ENCODE peak calls at places on chromosomes 5 and 9, in eight cellular contexts. One of them, this sample, is unnamed.

GRCh38 chr9:35935755-35936509 is 22.0 kb downstream of the OR2S2 start:
- DNase-seq in breast epithelium: no peak
- DNase-seq in stomach: no peak
- DNase-seq in endothelial cell of umbilical vein: no peak
- DNase-seq in transverse colon: no peak
- DNase-seq in Panc1: no peak
- DNase-seq in esophagus muscularis mucosa: no peak
- DNase-seq in sigmoid colon: no peak
- DNase-seq in this sample: no peak

GRCh38 chr5:9440517-9440916 is 105.4 kb downstream of the SEMA5A start:
- DNase-seq in breast epithelium: no peak
- DNase-seq in stomach: no peak
- DNase-seq in endothelial cell of umbilical vein: no peak
- DNase-seq in transverse colon: no peak
- DNase-seq in Panc1: no peak
- DNase-seq in esophagus muscularis mucosa: no peak
- DNase-seq in sigmoid colon: no peak
- DNase-seq in this sample: no peak

GRCh38 chr5:761206-761771 is 23.2 kb downstream of the ZDHHC11B start:
- DNase-seq in breast epithelium: no peak
- DNase-seq in stomach: peak; percentile 23
- DNase-seq in endothelial cell of umbilical vein: no peak
- DNase-seq in transverse colon: no peak
- DNase-seq in Panc1: no peak
- DNase-seq in esophagus muscularis mucosa: no peak
- DNase-seq in sigmoid colon: peak; percentile 62
- DNase-seq in this sample: no peak

GRCh38 chr9:71254592-71255277 is 133.3 kb upstream of the TRPM3 start:
- DNase-seq in breast epithelium: no peak
- DNase-seq in stomach: no peak
- DNase-seq in endothelial cell of umbilical vein: no peak
- DNase-seq in transverse colon: no peak
- DNase-seq in Panc1: no peak
- DNase-seq in esophagus muscularis mucosa: no peak
- DNase-seq in sigmoid colon: no peak
- DNase-seq in this sample: no peak

GRCh38 chr5:57724836-57725235 is 242.2 kb upstream of the ACTBL2 start:
- DNase-seq in breast epithelium: no peak
- DNase-seq in stomach: no peak
- DNase-seq in endothelial cell of umbilical vein: no peak
- DNase-seq in transverse colon: no peak
- DNase-seq in Panc1: no peak
- DNase-seq in esophagus muscularis mucosa: no peak
- DNase-seq in sigmoid colon: no peak
- DNase-seq in this sample: no peak

GRCh38 chr9:117645245-117645636 is 59.0 kb upstream of the TLR4 start:
- DNase-seq in breast epithelium: no peak
- DNase-seq in stomach: no peak
- DNase-seq in endothelial cell of umbilical vein: no peak
- DNase-seq in transverse colon: no peak
- DNase-seq in Panc1: no peak
- DNase-seq in esophagus muscularis mucosa: no peak
- DNase-seq in sigmoid colon: no peak
- DNase-seq in this sample: no peak

GRCh38 chr5:78116167-78116566 is 178.3 kb downstream of the AP3B1 start:
- DNase-seq in breast epithelium: no peak
- DNase-seq in stomach: no peak
- DNase-seq in endothelial cell of umbilical vein: no peak
- DNase-seq in transverse colon: no peak
- DNase-seq in Panc1: no peak
- DNase-seq in esophagus muscularis mucosa: no peak
- DNase-seq in sigmoid colon: no peak
- DNase-seq in this sample: no peak

GRCh38 chr5:122492675-122493074 is 180.6 kb downstream of the SNCAIP start:
- DNase-seq in breast epithelium: no peak
- DNase-seq in stomach: no peak
- DNase-seq in endothelial cell of umbilical vein: no peak
- DNase-seq in transverse colon: no peak
- DNase-seq in Panc1: no peak
- DNase-seq in esophagus muscularis mucosa: no peak
- DNase-seq in sigmoid colon: no peak
- DNase-seq in this sample: peak; percentile 24

GRCh38 chr5:60483046-60483445 is 216.9 kb downstream of the DEPDC1B start:
- DNase-seq in breast epithelium: no peak
- DNase-seq in stomach: no peak
- DNase-seq in endothelial cell of umbilical vein: no peak
- DNase-seq in transverse colon: no peak
- DNase-seq in Panc1: no peak
- DNase-seq in esophagus muscularis mucosa: no peak
- DNase-seq in sigmoid colon: no peak
- DNase-seq in this sample: no peak

GRCh38 chr9:78462616-78463015 is 165.7 kb downstream of the PSAT1 start:
- DNase-seq in breast epithelium: no peak
- DNase-seq in stomach: no peak
- DNase-seq in endothelial cell of umbilical vein: no peak
- DNase-seq in transverse colon: no peak
- DNase-seq in Panc1: no peak
- DNase-seq in esophagus muscularis mucosa: no peak
- DNase-seq in sigmoid colon: no peak
- DNase-seq in this sample: no peak

GRCh38 chr5:97844797-97845196 is 661.8 kb upstream of the RIOK2 start:
- DNase-seq in breast epithelium: no peak
- DNase-seq in stomach: no peak
- DNase-seq in endothelial cell of umbilical vein: no peak
- DNase-seq in transverse colon: no peak
- DNase-seq in Panc1: no peak
- DNase-seq in esophagus muscularis mucosa: no peak
- DNase-seq in sigmoid colon: no peak
- DNase-seq in this sample: no peak

GRCh38 chr5:102668220-102668930 is 86.7 kb upstream of the PAM start:
- DNase-seq in breast epithelium: no peak
- DNase-seq in stomach: no peak
- DNase-seq in endothelial cell of umbilical vein: no peak
- DNase-seq in transverse colon: no peak
- DNase-seq in Panc1: no peak
- DNase-seq in esophagus muscularis mucosa: no peak
- DNase-seq in sigmoid colon: no peak
- DNase-seq in this sample: no peak

GRCh38 chr5:154237946-154238345 is 47.4 kb downstream of the GALNT10 start:
- DNase-seq in breast epithelium: no peak
- DNase-seq in stomach: no peak
- DNase-seq in endothelial cell of umbilical vein: peak; percentile 21
- DNase-seq in transverse colon: no peak
- DNase-seq in Panc1: no peak
- DNase-seq in esophagus muscularis mucosa: peak; percentile 57
- DNase-seq in sigmoid colon: no peak
- DNase-seq in this sample: no peak

GRCh38 chr9:113921366-113921765 is 45.3 kb downstream of the ZNF618 start:
- DNase-seq in breast epithelium: no peak
- DNase-seq in stomach: no peak
- DNase-seq in endothelial cell of umbilical vein: no peak
- DNase-seq in transverse colon: no peak
- DNase-seq in Panc1: no peak
- DNase-seq in esophagus muscularis mucosa: no peak
- DNase-seq in sigmoid colon: no peak
- DNase-seq in this sample: no peak

GRCh38 chr5:148382961-148383360 is 797 bp upstream of the FBXO38 start:
- DNase-seq in breast epithelium: no peak
- DNase-seq in stomach: no peak
- DNase-seq in endothelial cell of umbilical vein: peak; percentile 60
- DNase-seq in transverse colon: no peak
- DNase-seq in Panc1: no peak
- DNase-seq in esophagus muscularis mucosa: no peak
- DNase-seq in sigmoid colon: no peak
- DNase-seq in this sample: no peak

GRCh38 chr9:38172601-38173000 is 103.6 kb upstream of the SHB start:
- DNase-seq in breast epithelium: no peak
- DNase-seq in stomach: no peak
- DNase-seq in endothelial cell of umbilical vein: no peak
- DNase-seq in transverse colon: no peak
- DNase-seq in Panc1: no peak
- DNase-seq in esophagus muscularis mucosa: no peak
- DNase-seq in sigmoid colon: no peak
- DNase-seq in this sample: no peak

GRCh38 chr5:14142856-14143508 is at the start of gene TRIO:
- DNase-seq in breast epithelium: peak; percentile 88
- DNase-seq in stomach: peak; percentile 89
- DNase-seq in endothelial cell of umbilical vein: peak; percentile 94
- DNase-seq in transverse colon: peak; percentile 93
- DNase-seq in Panc1: no peak
- DNase-seq in esophagus muscularis mucosa: peak; percentile 98
- DNase-seq in sigmoid colon: peak; percentile 96
- DNase-seq in this sample: peak; percentile 77

GRCh38 chr5:14145356-14146334 is 2.5 kb downstream of the TRIO start:
- DNase-seq in breast epithelium: no peak
- DNase-seq in stomach: no peak
- DNase-seq in endothelial cell of umbilical vein: no peak
- DNase-seq in transverse colon: no peak
- DNase-seq in Panc1: no peak
- DNase-seq in esophagus muscularis mucosa: no peak
- DNase-seq in sigmoid colon: no peak
- DNase-seq in this sample: no peak

GRCh38 chr5:14143509-14143842 is 334 bp downstream of the TRIO start:
- DNase-seq in breast epithelium: no peak
- DNase-seq in stomach: no peak
- DNase-seq in endothelial cell of umbilical vein: no peak
- DNase-seq in transverse colon: no peak
- DNase-seq in Panc1: no peak
- DNase-seq in esophagus muscularis mucosa: no peak
- DNase-seq in sigmoid colon: no peak
- DNase-seq in this sample: no peak

GRCh38 chr5:14143843-14144585 is 872 bp downstream of the TRIO start:
- DNase-seq in breast epithelium: no peak
- DNase-seq in stomach: peak; percentile 43
- DNase-seq in endothelial cell of umbilical vein: no peak
- DNase-seq in transverse colon: peak; percentile 51
- DNase-seq in Panc1: no peak
- DNase-seq in esophagus muscularis mucosa: no peak
- DNase-seq in sigmoid colon: peak; percentile 78
- DNase-seq in this sample: no peak

GRCh38 chr5:14144586-14145355 is 1.6 kb downstream of the TRIO start:
- DNase-seq in breast epithelium: peak; percentile 64
- DNase-seq in stomach: peak; percentile 54
- DNase-seq in endothelial cell of umbilical vein: peak; percentile 73
- DNase-seq in transverse colon: peak; percentile 72
- DNase-seq in Panc1: no peak
- DNase-seq in esophagus muscularis mucosa: peak; percentile 93
- DNase-seq in sigmoid colon: peak; percentile 84
- DNase-seq in this sample: peak; percentile 52
- TF ChIP-seq POLR2AphosphoS5 in breast epithelium: peak; percentile 59
- TF ChIP-seq POLR2AphosphoS5 in stomach: peak; percentile 37
- TF ChIP-seq POLR2AphosphoS5 in endothelial cell of umbilical vein: peak; percentile 12
- TF ChIP-seq POLR2AphosphoS5 in transverse colon: peak; percentile 64
- TF ChIP-seq POLR2AphosphoS5 in Panc1: peak; percentile 86
- TF ChIP-seq POLR2AphosphoS5 in esophagus muscularis mucosa: peak; percentile 62
- TF ChIP-seq POLR2AphosphoS5 in sigmoid colon: peak; percentile 65
- TF ChIP-seq POLR2AphosphoS5 in this sample: peak; percentile 47

DNA sequence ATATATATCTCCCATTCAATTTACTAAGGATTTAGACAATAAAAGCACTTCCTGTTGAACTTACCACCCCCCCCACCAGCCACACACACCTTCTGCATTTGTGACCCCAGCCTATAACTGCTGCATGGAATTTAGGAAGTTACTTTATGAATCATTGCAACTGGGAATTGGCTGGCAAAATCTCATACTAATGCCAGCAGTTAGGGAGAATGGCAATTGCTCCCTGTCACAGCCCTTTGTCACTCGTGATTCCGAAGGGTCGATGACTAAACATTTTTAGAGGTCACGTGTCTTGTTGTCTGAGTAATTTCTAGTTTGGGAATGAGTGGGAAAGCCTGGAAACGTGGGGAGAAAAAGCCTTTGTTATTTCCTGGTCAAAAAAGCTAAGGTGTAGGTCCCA is 46.6 kb upstream of the PCA3 start:
- DNase-seq in breast epithelium: no peak
- DNase-seq in stomach: no peak
- DNase-seq in endothelial cell of umbilical vein: peak; percentile 77
- DNase-seq in transverse colon: no peak
- DNase-seq in Panc1: no peak
- DNase-seq in esophagus muscularis mucosa: no peak
- DNase-seq in sigmoid colon: no peak
- DNase-seq in this sample: no peak
- TF ChIP-seq POLR2AphosphoS5 in breast epithelium: no peak
- TF ChIP-seq POLR2AphosphoS5 in stomach: no peak
- TF ChIP-seq POLR2AphosphoS5 in endothelial cell of umbilical vein: no peak
- TF ChIP-seq POLR2AphosphoS5 in transverse colon: no peak
- TF ChIP-seq POLR2AphosphoS5 in Panc1: no peak
- TF ChIP-seq POLR2AphosphoS5 in esophagus muscularis mucosa: no peak
- TF ChIP-seq POLR2AphosphoS5 in sigmoid colon: no peak
- TF ChIP-seq POLR2AphosphoS5 in this sample: no peak

DNA sequence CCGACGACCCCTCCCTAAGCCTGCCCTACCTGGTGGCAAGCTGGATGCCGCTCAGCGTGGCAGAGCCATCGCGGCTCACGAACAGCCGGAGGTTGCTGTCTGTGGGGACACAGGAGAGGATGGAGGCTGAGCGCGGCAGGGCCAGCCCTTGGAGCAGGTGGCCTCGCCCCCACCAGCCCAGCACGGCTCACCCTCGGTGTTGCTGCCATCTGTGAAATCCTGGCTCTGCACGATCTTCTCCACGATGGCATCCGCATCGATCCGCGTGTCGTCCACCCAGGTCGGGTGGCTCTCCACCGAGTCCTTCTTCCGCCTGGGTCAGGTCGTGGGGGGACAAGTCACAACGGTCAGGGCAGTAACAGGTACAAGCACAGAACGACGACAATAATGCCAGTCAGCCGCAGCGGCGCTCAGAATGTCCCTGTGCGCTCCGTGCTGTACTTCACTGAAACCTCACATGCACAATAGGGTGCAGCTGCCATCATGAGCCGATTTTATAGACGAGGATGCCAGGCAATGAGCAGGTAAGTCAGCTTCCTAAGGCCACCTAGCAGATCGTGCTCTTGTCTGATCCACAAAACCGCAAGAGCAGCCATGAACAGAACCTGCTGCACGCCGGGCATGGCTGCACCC is 7.0 kb upstream of the DPM2 start:
- DNase-seq in breast epithelium: no peak
- DNase-seq in stomach: no peak
- DNase-seq in endothelial cell of umbilical vein: no peak
- DNase-seq in transverse colon: no peak
- DNase-seq in Panc1: no peak
- DNase-seq in esophagus muscularis mucosa: no peak
- DNase-seq in sigmoid colon: no peak
- DNase-seq in this sample: no peak
- TF ChIP-seq POLR2AphosphoS5 in breast epithelium: no peak
- TF ChIP-seq POLR2AphosphoS5 in stomach: no peak
- TF ChIP-seq POLR2AphosphoS5 in endothelial cell of umbilical vein: no peak
- TF ChIP-seq POLR2AphosphoS5 in transverse colon: no peak
- TF ChIP-seq POLR2AphosphoS5 in Panc1: no peak
- TF ChIP-seq POLR2AphosphoS5 in esophagus muscularis mucosa: no peak
- TF ChIP-seq POLR2AphosphoS5 in sigmoid colon: no peak
- TF ChIP-seq POLR2AphosphoS5 in this sample: no peak

GRCh38 chr9:74496819-74497749 is at the start of gene RORB:
- DNase-seq in breast epithelium: no peak
- DNase-seq in stomach: peak; percentile 54
- DNase-seq in endothelial cell of umbilical vein: peak; percentile 26
- DNase-seq in transverse colon: peak; percentile 35
- DNase-seq in Panc1: no peak
- DNase-seq in esophagus muscularis mucosa: no peak
- DNase-seq in sigmoid colon: peak; percentile 71
- DNase-seq in this sample: no peak
- TF ChIP-seq POLR2AphosphoS5 in breast epithelium: no peak
- TF ChIP-seq POLR2AphosphoS5 in stomach: no peak
- TF ChIP-seq POLR2AphosphoS5 in endothelial cell of umbilical vein: no peak
- TF ChIP-seq POLR2AphosphoS5 in transverse colon: peak; percentile 43
- TF ChIP-seq POLR2AphosphoS5 in Panc1: no peak
- TF ChIP-seq POLR2AphosphoS5 in esophagus muscularis mucosa: no peak
- TF ChIP-seq POLR2AphosphoS5 in sigmoid colon: peak; percentile 34
- TF ChIP-seq POLR2AphosphoS5 in this sample: no peak

This sample was measured in HCT116.